ENCODE peak calls at places on chromosomes 7 and 10, in nine cellular contexts. Q is Caco-2, S is osteoblast, K is GM06990, O is upper lobe of right lung, C is GM20000, U is glutamatergic neuron, V is right lobe of liver, I is AG09319. Y is an unnamed sample.

GRCh38 chr10:104256335-104257080 is 1.8 kb downstream of the GSTO1 start:
- DNase-seq in S (no peak), O (no peak), I (no peak), V (no peak), U (no peak), C (no peak), Q (no peak), K (no peak), Y (no peak)

GRCh38 chr10:99435986-99436633 is 5.7 kb upstream of the GOT1 start:
- DNase-seq in O (no peak), U (no peak), Q (peak; percentile 60), C (peak; percentile 16), V (no peak), I (peak; percentile 5), K (peak; percentile 13), S (no peak), Y (peak; percentile 6)

GRCh38 chr10:113087082-113088029 is 137.3 kb downstream of the TCF7L2 start:
- DNase-seq in O (peak; percentile 77), U (no peak), S (peak; percentile 95), C (no peak), V (no peak), K (no peak), I (peak; percentile 96), Q (peak; percentile 81), Y (peak; percentile 68)

GRCh38 chr7:157434701-157435100 is 97.9 kb downstream of the DNAJB6 start:
- DNase-seq in K (no peak), O (peak; percentile 26), V (no peak), U (no peak), I (no peak), Q (no peak), S (peak; percentile 64), C (no peak), Y (no peak)

GRCh38 chr10:23558361-23558799 is 119.5 kb downstream of the OTUD1 start:
- DNase-seq in S (no peak), U (no peak), V (no peak), Q (no peak), I (peak; percentile 68), C (no peak), K (no peak), O (no peak), Y (no peak)

GRCh38 chr7:6258440-6259182 is 13.8 kb downstream of the CYTH3 start:
- DNase-seq in K (no peak), O (no peak), S (peak; percentile 81), U (no peak), Q (no peak), I (no peak), C (peak; percentile 46), V (no peak), Y (no peak)

GRCh38 chr10:1486841-1487240 is 250.5 kb downstream of the ADARB2 start:
- DNase-seq in S (no peak), C (no peak), U (no peak), K (no peak), Q (no peak), I (no peak), V (no peak), O (no peak), Y (no peak)

GRCh38 chr10:12849351-12850181 is 151.9 kb downstream of the CCDC3 start:
- DNase-seq in K (no peak), U (no peak), O (no peak), S (peak; percentile 51), Q (no peak), C (no peak), I (no peak), V (peak; percentile 63), Y (no peak)

GRCh38 chr10:120850911-120851865 is at the start of gene WDR11:
- DNase-seq in S (peak; percentile 92), U (peak; percentile 91), I (peak; percentile 74), O (peak; percentile 95), K (peak; percentile 90), V (peak; percentile 93), Q (peak; percentile 92), C (peak; percentile 77), Y (peak; percentile 83)

GRCh38 chr10:46787321-46787615 is 124.0 kb upstream of the PTPN20 start:
- DNase-seq in K (no peak), V (peak; percentile 64), I (no peak), Q (peak; percentile 36), S (peak; percentile 46), O (no peak), U (no peak), C (peak; percentile 6), Y (peak; percentile 57)

GRCh38 chr7:35036361-35037171 is 719 bp downstream of the DPY19L1 start:
- DNase-seq in S (peak; percentile 97), Q (peak; percentile 50), V (peak; percentile 87), K (peak; percentile 61), O (peak; percentile 84), C (no peak), I (peak; percentile 15), U (peak; percentile 72), Y (peak; percentile 62)

GRCh38 chr10:88791924-88792323 is 10.6 kb upstream of the LIPM start:
- DNase-seq in I (no peak), Q (peak; percentile 52), U (peak; percentile 25), S (no peak), V (no peak), C (peak; percentile 27), O (no peak), K (no peak), Y (peak; percentile 21)
- TF ChIP-seq CTCF in I (peak; percentile 35), Q (peak; percentile 66), U (peak; percentile 56), S (peak; percentile 56), V (peak; percentile 46), C (no peak), O (peak; percentile 38), K (peak; percentile 60), Y (no peak)

DNA sequence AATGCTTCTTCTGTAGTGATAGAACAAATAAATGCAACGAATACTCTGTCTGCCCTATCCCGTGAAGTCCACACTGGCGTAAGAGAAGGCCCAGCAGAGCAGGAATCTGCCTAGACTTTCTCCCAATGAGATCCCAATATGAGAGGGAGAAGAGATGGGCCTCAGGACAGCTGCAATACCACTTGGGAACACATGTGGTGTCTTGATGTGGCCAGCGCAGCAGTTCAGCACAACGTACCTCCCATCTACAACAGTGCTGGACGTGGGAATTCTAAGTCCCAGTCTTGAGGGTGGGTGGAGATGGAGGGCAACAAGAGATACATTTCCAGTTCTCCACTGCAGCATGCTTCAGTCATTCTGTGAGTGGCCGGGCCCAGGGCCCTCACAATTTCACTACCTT is 45.8 kb downstream of the FIGNL1 start:
- DNase-seq in S (no peak), I (no peak), U (no peak), V (no peak), K (no peak), Q (peak; percentile 26), O (no peak), C (no peak), Y (no peak)
- TF ChIP-seq CTCF in S (no peak), I (no peak), U (no peak), V (no peak), K (no peak), Q (peak; percentile 22), O (no peak), C (no peak), Y (no peak)

GRCh38 chr7:105530126-105530525 is 1.9 kb upstream of the RINT1 start:
- DNase-seq in K (no peak), O (no peak), C (no peak), U (no peak), S (no peak), Q (no peak), I (no peak), V (no peak), Y (no peak)

GRCh38 chr7:105532709-105533460 is 884 bp downstream of the RINT1 start:
- DNase-seq in C (no peak), S (no peak), K (no peak), U (no peak), V (no peak), Q (no peak), I (no peak), O (no peak), Y (no peak)

GRCh38 chr7:105530546-105530945 is 1.5 kb upstream of the RINT1 start:
- DNase-seq in U (no peak), S (no peak), O (peak; percentile 62), C (no peak), V (no peak), K (no peak), I (no peak), Q (no peak), Y (no peak)

GRCh38 chr7:105531797-105532671 is at the start of gene RINT1:
- DNase-seq in O (peak; percentile 95), K (peak; percentile 91), C (peak; percentile 87), U (peak; percentile 93), V (peak; percentile 92), Q (peak; percentile 96), I (peak; percentile 73), S (peak; percentile 95), Y (peak; percentile 95)
- TF ChIP-seq CTCF in O (peak; percentile 75), K (peak; percentile 85), C (peak; percentile 96), U (peak; percentile 18), V (peak; percentile 88), Q (peak; percentile 70), I (peak; percentile 85), S (peak; percentile 78), Y (peak; percentile 43)

GRCh38 chr7:129273936-129274335 is 49.1 kb downstream of the AHCYL2 start:
- DNase-seq in Q (no peak), C (no peak), I (no peak), V (no peak), U (no peak), S (no peak), K (no peak), O (no peak), Y (no peak)

GRCh38 chr7:129266181-129266580 is 41.4 kb downstream of the AHCYL2 start:
- DNase-seq in Q (no peak), S (no peak), K (no peak), O (no peak), V (no peak), U (no peak), I (no peak), C (no peak), Y (peak; percentile 32)

GRCh38 chr7:129270077-129270476 is 45.2 kb downstream of the AHCYL2 start:
- DNase-seq in U (no peak), K (no peak), I (no peak), C (no peak), S (no peak), O (no peak), Q (no peak), V (no peak), Y (no peak)

GRCh38 chr7:129277629-129278028 is 52.8 kb downstream of the AHCYL2 start:
- DNase-seq in O (no peak), V (no peak), C (no peak), I (no peak), S (no peak), K (no peak), Q (no peak), U (no peak), Y (no peak)

DNA sequence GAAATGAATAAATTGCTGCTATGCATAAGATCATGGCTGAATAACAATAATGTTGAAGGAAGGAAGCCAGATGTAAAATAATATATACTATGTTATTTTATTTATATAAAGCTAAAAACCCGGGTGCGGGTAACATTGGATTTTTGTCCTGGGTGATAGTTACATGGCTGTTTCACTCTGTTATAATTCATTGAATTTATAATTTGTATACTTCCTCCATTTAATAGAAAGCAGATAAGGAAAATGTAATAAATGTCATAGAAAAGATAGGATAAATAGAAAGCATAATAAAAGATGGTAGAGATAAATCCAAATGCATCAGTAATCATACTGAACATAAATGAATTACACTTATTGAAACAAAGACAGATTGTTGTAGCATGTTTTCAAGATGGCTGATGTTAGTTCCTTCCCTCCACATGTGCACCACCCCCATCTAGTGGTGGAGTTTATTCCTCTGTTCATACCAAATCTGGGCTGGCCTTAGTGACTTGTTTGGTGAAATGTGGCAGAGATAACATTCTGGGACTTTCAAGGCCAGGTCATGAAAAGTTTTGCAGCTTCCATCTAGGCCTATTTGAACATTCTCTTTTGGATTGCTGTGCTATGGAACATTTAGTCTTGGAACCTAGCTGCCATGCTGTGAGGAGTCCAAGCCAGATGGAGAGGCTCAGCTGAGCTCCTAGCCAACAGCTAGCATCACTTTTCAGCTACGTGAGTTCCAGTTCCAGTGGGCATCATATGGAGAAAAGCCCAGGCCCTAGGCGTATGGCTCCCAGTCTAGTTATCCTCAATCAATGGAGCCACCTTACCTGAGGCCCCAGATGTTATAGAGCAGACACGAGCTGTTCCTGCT is 46.9 kb downstream of the AHCYL2 start:
- DNase-seq in V (no peak), O (no peak), U (peak; percentile 27), Q (peak; percentile 78), K (peak; percentile 11), I (no peak), S (peak; percentile 63), C (peak; percentile 56), Y (peak; percentile 71)
- TF ChIP-seq CTCF in V (peak; percentile 57), O (peak; percentile 70), U (peak; percentile 71), Q (peak; percentile 61), K (peak; percentile 78), I (peak; percentile 59), S (peak; percentile 83), C (peak; percentile 39), Y (peak; percentile 43)

Y was measured in Calu3.